ENCODE peak calls at places on chromosomes 12 and 14, in five cellular contexts. One of them, this sample, is unnamed.
A peak's percentile ranks its signal among the peaks of the same experiment; 100 is the strongest.

GRCh38 chr14:29799718-29800117 is 127.9 kb downstream of the PRKD1 start:
- DNase-seq in upper lobe of left lung: no peak
- DNase-seq in astrocyte: no peak
- DNase-seq in stomach: no peak
- DNase-seq in adrenal gland: no peak
- DNase-seq in this sample: no peak

GRCh38 chr12:129868566-129868965 is 35.3 kb downstream of the TMEM132D start:
- DNase-seq in upper lobe of left lung: no peak
- DNase-seq in astrocyte: no peak
- DNase-seq in stomach: no peak
- DNase-seq in adrenal gland: no peak
- DNase-seq in this sample: no peak

GRCh38 chr12:46160081-46160980 is 108.5 kb downstream of the SLC38A1 start:
- DNase-seq in upper lobe of left lung: peak; percentile 31
- DNase-seq in astrocyte: peak; percentile 93
- DNase-seq in stomach: no peak
- DNase-seq in adrenal gland: no peak
- DNase-seq in this sample: no peak

GRCh38 chr14:71235865-71236264 is 328.6 kb downstream of the PCNX1 start:
- DNase-seq in upper lobe of left lung: no peak
- DNase-seq in astrocyte: peak; percentile 17
- DNase-seq in stomach: no peak
- DNase-seq in adrenal gland: peak; percentile 72
- DNase-seq in this sample: peak; percentile 88

GRCh38 chr12:117580718-117581062 is 219.3 kb upstream of the NOS1 start:
- DNase-seq in upper lobe of left lung: no peak
- DNase-seq in astrocyte: no peak
- DNase-seq in stomach: no peak
- DNase-seq in adrenal gland: peak; percentile 7
- DNase-seq in this sample: no peak

GRCh38 chr12:95790912-95791849 is 617 bp upstream of the NTN4 start:
- DNase-seq in upper lobe of left lung: peak; percentile 60
- DNase-seq in astrocyte: no peak
- DNase-seq in stomach: no peak
- DNase-seq in adrenal gland: peak; percentile 30
- DNase-seq in this sample: peak; percentile 56

GRCh38 chr12:45583011-45583657 is 146.4 kb upstream of the ARID2 start:
- DNase-seq in upper lobe of left lung: no peak
- DNase-seq in astrocyte: peak; percentile 69
- DNase-seq in stomach: no peak
- DNase-seq in adrenal gland: peak; percentile 69
- DNase-seq in this sample: no peak

GRCh38 chr12:77855548-77855947 is 24.9 kb downstream of the NAV3 start:
- DNase-seq in upper lobe of left lung: no peak
- DNase-seq in astrocyte: peak; percentile 13
- DNase-seq in stomach: no peak
- DNase-seq in adrenal gland: no peak
- DNase-seq in this sample: no peak

GRCh38 chr12:94151577-94151976 is 3.2 kb downstream of the PLXNC1 start:
- DNase-seq in upper lobe of left lung: no peak
- DNase-seq in astrocyte: no peak
- DNase-seq in stomach: no peak
- DNase-seq in adrenal gland: no peak
- DNase-seq in this sample: no peak

GRCh38 chr12:107096571-107096970 is 3.2 kb upstream of the CRY1 start:
- DNase-seq in upper lobe of left lung: no peak
- DNase-seq in astrocyte: no peak
- DNase-seq in stomach: no peak
- DNase-seq in adrenal gland: no peak
- DNase-seq in this sample: no peak

GRCh38 chr14:49879683-49880204 is 13.1 kb upstream of the ARF6 start:
- DNase-seq in upper lobe of left lung: peak; percentile 69
- DNase-seq in astrocyte: peak; percentile 34
- DNase-seq in stomach: peak; percentile 51
- DNase-seq in adrenal gland: peak; percentile 61
- DNase-seq in this sample: no peak

GRCh38 chr14:57487771-57488170 is 5.9 kb downstream of the CCDC198 start:
- DNase-seq in upper lobe of left lung: no peak
- DNase-seq in astrocyte: peak; percentile 62
- DNase-seq in stomach: no peak
- DNase-seq in adrenal gland: no peak
- DNase-seq in this sample: no peak

GRCh38 chr12:52427083-52427482 is 7.1 kb downstream of the KRT75 start:
- DNase-seq in upper lobe of left lung: no peak
- DNase-seq in astrocyte: no peak
- DNase-seq in stomach: no peak
- DNase-seq in adrenal gland: no peak
- DNase-seq in this sample: no peak

GRCh38 chr14:39218171-39218769 is 15.4 kb upstream of the MIA2 start:
- DNase-seq in upper lobe of left lung: no peak
- DNase-seq in astrocyte: peak; percentile 49
- DNase-seq in stomach: no peak
- DNase-seq in adrenal gland: peak; percentile 71
- DNase-seq in this sample: no peak

GRCh38 chr12:109529618-109530300 is 43.5 kb downstream of the MMAB start:
- DNase-seq in upper lobe of left lung: no peak
- DNase-seq in astrocyte: no peak
- DNase-seq in stomach: no peak
- DNase-seq in adrenal gland: no peak
- DNase-seq in this sample: no peak

GRCh38 chr12:53097564-53098353 is at the start of gene IGFBP6:
- DNase-seq in upper lobe of left lung: peak; percentile 72
- DNase-seq in astrocyte: peak; percentile 34
- DNase-seq in stomach: peak; percentile 55
- DNase-seq in adrenal gland: peak; percentile 49
- DNase-seq in this sample: peak; percentile 64

GRCh38 chr12:123094349-123095073 is 56.4 kb downstream of the PITPNM2 start:
- DNase-seq in upper lobe of left lung: no peak
- DNase-seq in astrocyte: peak; percentile 71
- DNase-seq in stomach: peak; percentile 34
- DNase-seq in adrenal gland: peak; percentile 74
- DNase-seq in this sample: no peak

GRCh38 chr14:101333335-101334280 is 227.7 kb upstream of the DIO3 start:
- DNase-seq in upper lobe of left lung: no peak
- DNase-seq in astrocyte: peak; percentile 27
- DNase-seq in stomach: no peak
- DNase-seq in adrenal gland: no peak
- DNase-seq in this sample: no peak

GRCh38 chr12:93319523-93320045 is 58.1 kb upstream of the NUDT4 start:
- DNase-seq in upper lobe of left lung: no peak
- DNase-seq in astrocyte: no peak
- DNase-seq in stomach: no peak
- DNase-seq in adrenal gland: peak; percentile 6
- DNase-seq in this sample: no peak

GRCh38 chr12:14325716-14326343 is 39.7 kb upstream of the ATF7IP start:
- DNase-seq in upper lobe of left lung: no peak
- DNase-seq in astrocyte: no peak
- DNase-seq in stomach: no peak
- DNase-seq in adrenal gland: no peak
- DNase-seq in this sample: no peak

GRCh38 chr14:43285575-43285974 is 1221.5 kb downstream of the FSCB start:
- DNase-seq in upper lobe of left lung: no peak
- DNase-seq in astrocyte: no peak
- DNase-seq in stomach: no peak
- DNase-seq in adrenal gland: no peak
- DNase-seq in this sample: no peak

GRCh38 chr14:81302613-81303012 is 81.9 kb upstream of the GTF2A1 start:
- DNase-seq in upper lobe of left lung: no peak
- DNase-seq in astrocyte: no peak
- DNase-seq in stomach: no peak
- DNase-seq in adrenal gland: no peak
- DNase-seq in this sample: no peak

GRCh38 chr12:664075-664778 is 982 bp upstream of the NINJ2 start:
- DNase-seq in upper lobe of left lung: no peak
- DNase-seq in astrocyte: no peak
- DNase-seq in stomach: no peak
- DNase-seq in adrenal gland: no peak
- DNase-seq in this sample: no peak

GRCh38 chr12:21818627-21819026 is 44.1 kb upstream of the KCNJ8 start:
- DNase-seq in upper lobe of left lung: no peak
- DNase-seq in astrocyte: peak; percentile 46
- DNase-seq in stomach: no peak
- DNase-seq in adrenal gland: no peak
- DNase-seq in this sample: no peak

DNA sequence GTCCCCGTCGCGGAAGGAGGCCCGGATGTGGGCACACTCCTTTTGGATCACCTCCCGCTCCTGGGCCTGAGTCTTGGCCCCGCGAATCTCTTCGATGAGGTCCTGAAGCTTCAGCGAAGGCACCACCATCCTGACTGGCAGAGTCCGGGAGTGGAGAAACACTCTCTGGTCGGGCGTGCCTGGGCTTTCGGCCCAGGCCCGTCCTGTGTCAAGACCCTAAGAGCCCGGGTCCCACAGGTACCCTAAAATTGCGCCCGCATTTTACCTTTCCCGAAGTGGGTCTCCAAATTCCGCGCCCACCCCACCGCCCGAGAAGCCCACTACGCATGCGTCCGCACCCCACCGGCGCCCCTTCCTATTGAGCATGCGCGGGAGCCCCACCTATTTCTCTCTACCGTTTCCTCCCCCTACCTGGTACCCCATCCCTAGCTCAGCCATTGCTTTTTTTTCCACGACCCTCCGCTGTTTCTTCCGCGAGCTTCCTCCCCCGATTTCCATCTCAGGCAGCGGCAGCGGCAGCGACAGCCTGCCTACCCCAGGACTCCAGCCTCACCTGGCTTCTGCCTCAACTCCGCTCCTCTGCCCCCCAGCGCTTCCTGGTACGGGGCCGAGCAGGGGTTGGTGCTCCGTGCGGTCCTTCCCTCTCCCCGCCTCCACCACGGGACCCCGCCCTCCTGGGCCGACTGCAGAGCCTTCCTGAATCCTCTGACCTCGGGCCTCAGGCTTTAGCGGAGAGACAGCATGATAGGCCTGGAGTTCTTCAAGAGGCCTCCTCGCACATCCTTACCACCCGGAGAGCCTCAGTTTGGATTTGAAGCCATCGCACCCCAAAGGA is at the start of gene AP1G2:
- DNase-seq in upper lobe of left lung: peak; percentile 96
- DNase-seq in astrocyte: no peak
- DNase-seq in stomach: peak; percentile 93
- DNase-seq in adrenal gland: peak; percentile 89
- DNase-seq in this sample: no peak
- TF ChIP-seq CTCF in upper lobe of left lung: no peak
- TF ChIP-seq CTCF in astrocyte: no peak
- TF ChIP-seq CTCF in stomach: no peak
- TF ChIP-seq CTCF in adrenal gland: no peak
- TF ChIP-seq CTCF in this sample: no peak

DNA sequence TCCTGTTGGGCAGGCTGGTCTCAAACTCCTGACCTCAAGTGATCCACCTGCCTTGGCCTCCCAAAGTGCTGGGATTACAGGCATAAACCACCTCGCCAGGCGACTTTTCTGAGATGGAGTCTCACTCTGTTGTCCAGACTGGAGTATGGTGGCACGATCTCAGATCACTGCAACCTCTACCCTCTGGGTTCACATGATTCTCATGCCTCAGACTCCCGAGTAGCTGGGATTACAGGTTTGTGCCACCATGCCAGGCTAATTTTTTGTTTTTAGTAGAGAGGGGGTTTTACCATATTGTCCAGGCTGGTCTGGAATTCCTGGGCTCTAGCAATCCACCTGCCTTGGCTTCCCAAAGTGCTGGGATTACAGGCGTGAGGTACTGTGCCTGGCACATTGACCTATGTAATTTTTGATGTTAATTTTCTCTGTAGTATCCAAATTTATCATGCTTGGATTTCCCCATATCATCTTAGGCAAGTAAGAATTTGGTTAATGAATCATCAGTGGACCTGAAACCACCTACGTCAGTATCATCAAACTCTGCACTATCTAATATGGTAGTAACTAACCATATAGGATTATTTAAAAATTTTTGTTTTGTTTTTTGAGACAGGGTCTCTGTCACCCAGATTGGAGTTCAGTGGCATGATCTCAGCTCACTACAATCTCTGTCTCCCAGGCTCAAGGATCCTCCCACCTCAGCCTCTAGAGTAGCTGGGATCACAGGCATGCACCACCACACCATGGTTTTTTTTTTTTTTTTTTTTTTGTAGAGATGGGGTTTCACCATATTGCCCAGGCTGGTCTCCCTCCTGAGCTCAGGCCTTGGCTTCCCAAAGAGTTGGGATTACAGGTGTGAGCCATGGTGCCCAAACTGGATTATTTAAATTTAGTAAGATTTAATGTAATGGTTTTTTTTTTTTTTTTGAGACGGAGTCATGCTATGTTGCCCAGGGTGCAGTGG is 11.9 kb upstream of the ATP5F1B start:
- DNase-seq in upper lobe of left lung: peak; percentile 7
- DNase-seq in astrocyte: no peak
- DNase-seq in stomach: no peak
- DNase-seq in adrenal gland: no peak
- DNase-seq in this sample: no peak
- H3K4me3 ChIP-seq in upper lobe of left lung: no peak overlapping the region
- H3K4me3 ChIP-seq in astrocyte: no peak overlapping the region
- H3K4me3 ChIP-seq in stomach: no peak overlapping the region
- H3K4me3 ChIP-seq in adrenal gland: no peak overlapping the region
- H3K4me3 ChIP-seq in this sample: no peak overlapping the region

DNA sequence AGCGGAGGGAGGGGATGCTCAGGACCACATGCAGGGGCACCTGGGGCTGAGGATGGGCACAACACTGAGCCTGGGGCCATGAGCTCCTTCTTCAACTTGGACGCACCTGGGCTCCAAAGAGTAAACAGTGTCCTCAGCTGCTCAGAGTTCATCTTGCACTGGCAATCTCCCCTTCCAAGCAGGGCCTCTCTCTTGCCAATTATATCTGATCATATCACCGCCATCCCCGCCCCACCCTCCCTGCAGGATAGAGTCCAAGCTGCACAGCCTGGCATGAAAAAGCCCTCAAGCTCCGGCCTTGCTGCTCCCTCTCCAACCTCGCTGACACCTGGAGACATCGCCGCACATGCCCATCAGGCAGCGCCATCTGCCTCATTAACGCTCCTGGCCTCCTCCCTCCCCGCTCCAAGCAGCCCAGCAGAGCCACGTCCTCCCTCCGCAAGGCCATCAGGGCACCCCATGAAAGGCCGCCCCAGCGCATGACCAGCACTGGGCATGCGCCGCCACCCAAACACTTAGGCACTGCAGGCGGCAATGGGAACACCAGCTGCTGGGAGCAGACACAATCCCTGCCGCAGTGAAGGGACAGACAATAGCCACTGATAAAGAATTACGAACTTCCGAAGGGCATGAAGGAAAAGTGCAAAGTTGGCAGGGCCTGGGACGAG is 88.8 kb downstream of the CHGA start:
- DNase-seq in upper lobe of left lung: no peak
- DNase-seq in astrocyte: no peak
- DNase-seq in stomach: no peak
- DNase-seq in adrenal gland: peak; percentile 53
- DNase-seq in this sample: peak; percentile 71
- H3K27ac ChIP-seq in upper lobe of left lung: no peak overlapping the region
- H3K27ac ChIP-seq in astrocyte: no peak overlapping the region
- H3K27ac ChIP-seq in stomach: no peak overlapping the region
- H3K27ac ChIP-seq in adrenal gland: peak overlapping the region; percentile 63
- H3K27ac ChIP-seq in this sample: peak overlapping the region; percentile 89

DNA sequence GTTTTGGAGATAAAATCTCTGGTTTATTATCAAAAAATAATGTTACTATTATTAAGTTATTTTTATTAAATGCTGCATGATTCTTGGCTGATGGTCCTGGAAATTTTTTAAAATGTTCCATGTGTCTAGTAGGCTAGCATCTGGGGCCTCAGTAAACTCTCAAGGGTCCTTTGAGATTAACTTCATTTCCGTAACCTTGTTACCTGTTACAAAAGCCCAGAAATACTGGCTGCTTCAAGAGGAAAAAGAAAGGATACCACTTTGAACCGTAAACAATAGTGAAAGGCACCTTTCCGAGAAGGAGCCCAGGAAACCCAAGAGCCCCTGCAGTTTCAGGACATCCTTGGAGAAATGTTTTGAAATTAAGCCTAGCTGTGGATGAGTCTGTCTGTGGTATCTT is 30.1 kb downstream of the CKB start:
- DNase-seq in upper lobe of left lung: no peak
- DNase-seq in astrocyte: no peak
- DNase-seq in stomach: no peak
- DNase-seq in adrenal gland: no peak
- DNase-seq in this sample: no peak
- TF ChIP-seq CTCF in upper lobe of left lung: no peak
- TF ChIP-seq CTCF in astrocyte: no peak
- TF ChIP-seq CTCF in stomach: no peak
- TF ChIP-seq CTCF in adrenal gland: no peak
- TF ChIP-seq CTCF in this sample: no peak

This sample was measured in dorsolateral prefrontal cortex.